ENCODE peak calls at places on chromosomes 3 and 15, in nine cellular contexts. One of them, this sample, is unnamed.

GRCh38 chr3:53534996-53535395 is 40.6 kb downstream of the CACNA1D start:
- DNase-seq in activated naive CD4-positive, alpha-beta T cell treated with Interleukin-2 at 50 U/mL for 16 hours: no peak
- DNase-seq in amygdala: no peak
- DNase-seq in WTC11: no peak
- DNase-seq in cardiac muscle cell: no peak
- DNase-seq in T-helper 9 cell: no peak
- DNase-seq in RWPE2: no peak
- DNase-seq in amniotic stem cell: no peak
- DNase-seq in A549: no peak
- DNase-seq in this sample: no peak

GRCh38 chr15:100932676-100933348 is 13.7 kb downstream of the LRRK1 start:
- DNase-seq in amygdala: no peak
- DNase-seq in T-helper 9 cell: no peak
- DNase-seq in activated naive CD4-positive, alpha-beta T cell treated with Interleukin-2 at 50 U/mL for 16 hours: no peak
- DNase-seq in RWPE2: no peak
- DNase-seq in cardiac muscle cell: no peak
- DNase-seq in WTC11: no peak
- DNase-seq in A549: no peak
- DNase-seq in amniotic stem cell: no peak
- DNase-seq in this sample: peak; percentile 15

GRCh38 chr3:117117188-117117936 is 407.8 kb downstream of the TUSC7 start:
- DNase-seq in RWPE2: no peak
- DNase-seq in WTC11: no peak
- DNase-seq in activated naive CD4-positive, alpha-beta T cell treated with Interleukin-2 at 50 U/mL for 16 hours: no peak
- DNase-seq in T-helper 9 cell: no peak
- DNase-seq in cardiac muscle cell: no peak
- DNase-seq in A549: no peak
- DNase-seq in amniotic stem cell: no peak
- DNase-seq in amygdala: no peak
- DNase-seq in this sample: no peak

GRCh38 chr15:45572627-45573026 is 14.6 kb upstream of the BLOC1S6 start:
- DNase-seq in amygdala: no peak
- DNase-seq in amniotic stem cell: no peak
- DNase-seq in WTC11: no peak
- DNase-seq in RWPE2: no peak
- DNase-seq in activated naive CD4-positive, alpha-beta T cell treated with Interleukin-2 at 50 U/mL for 16 hours: no peak
- DNase-seq in cardiac muscle cell: no peak
- DNase-seq in A549: no peak
- DNase-seq in T-helper 9 cell: no peak
- DNase-seq in this sample: no peak

GRCh38 chr3:194089357-194090177 is 46.4 kb upstream of the HES1 start:
- DNase-seq in A549: peak; percentile 94
- DNase-seq in T-helper 9 cell: no peak
- DNase-seq in activated naive CD4-positive, alpha-beta T cell treated with Interleukin-2 at 50 U/mL for 16 hours: peak; percentile 50
- DNase-seq in amniotic stem cell: peak; percentile 32
- DNase-seq in WTC11: no peak
- DNase-seq in cardiac muscle cell: peak; percentile 99
- DNase-seq in amygdala: no peak
- DNase-seq in RWPE2: peak; percentile 98
- DNase-seq in this sample: peak; percentile 84

GRCh38 chr3:38227989-38228388 is 37.6 kb upstream of the SLC22A13 start:
- DNase-seq in cardiac muscle cell: peak; percentile 76
- DNase-seq in A549: peak; percentile 24
- DNase-seq in activated naive CD4-positive, alpha-beta T cell treated with Interleukin-2 at 50 U/mL for 16 hours: no peak
- DNase-seq in amniotic stem cell: peak; percentile 7
- DNase-seq in amygdala: no peak
- DNase-seq in WTC11: no peak
- DNase-seq in T-helper 9 cell: no peak
- DNase-seq in RWPE2: no peak
- DNase-seq in this sample: no peak

GRCh38 chr3:54304867-54305266 is 182.5 kb downstream of the CACNA2D3 start:
- DNase-seq in A549: no peak
- DNase-seq in WTC11: no peak
- DNase-seq in T-helper 9 cell: no peak
- DNase-seq in cardiac muscle cell: no peak
- DNase-seq in RWPE2: no peak
- DNase-seq in amygdala: no peak
- DNase-seq in activated naive CD4-positive, alpha-beta T cell treated with Interleukin-2 at 50 U/mL for 16 hours: no peak
- DNase-seq in amniotic stem cell: no peak
- DNase-seq in this sample: no peak

GRCh38 chr3:54628888-54629368 is 298.9 kb downstream of the LRTM1 start:
- DNase-seq in WTC11: no peak
- DNase-seq in cardiac muscle cell: no peak
- DNase-seq in T-helper 9 cell: no peak
- DNase-seq in amygdala: no peak
- DNase-seq in activated naive CD4-positive, alpha-beta T cell treated with Interleukin-2 at 50 U/mL for 16 hours: no peak
- DNase-seq in RWPE2: no peak
- DNase-seq in amniotic stem cell: no peak
- DNase-seq in A549: no peak
- DNase-seq in this sample: no peak

GRCh38 chr3:129793356-129793755 is 100.2 kb downstream of the TMCC1 start:
- DNase-seq in WTC11: no peak
- DNase-seq in cardiac muscle cell: peak; percentile 37
- DNase-seq in RWPE2: no peak
- DNase-seq in amniotic stem cell: no peak
- DNase-seq in amygdala: no peak
- DNase-seq in A549: peak; percentile 11
- DNase-seq in T-helper 9 cell: no peak
- DNase-seq in activated naive CD4-positive, alpha-beta T cell treated with Interleukin-2 at 50 U/mL for 16 hours: no peak
- DNase-seq in this sample: peak; percentile 10

GRCh38 chr15:23690015-23690414 is 2.9 kb upstream of the NDN start:
- DNase-seq in T-helper 9 cell: no peak
- DNase-seq in amniotic stem cell: no peak
- DNase-seq in cardiac muscle cell: no peak
- DNase-seq in activated naive CD4-positive, alpha-beta T cell treated with Interleukin-2 at 50 U/mL for 16 hours: no peak
- DNase-seq in A549: no peak
- DNase-seq in RWPE2: no peak
- DNase-seq in WTC11: no peak
- DNase-seq in amygdala: no peak
- DNase-seq in this sample: no peak

GRCh38 chr15:72962054-72962702 is 90.1 kb upstream of the NEO1 start:
- DNase-seq in cardiac muscle cell: no peak
- DNase-seq in amniotic stem cell: no peak
- DNase-seq in T-helper 9 cell: no peak
- DNase-seq in activated naive CD4-positive, alpha-beta T cell treated with Interleukin-2 at 50 U/mL for 16 hours: no peak
- DNase-seq in A549: no peak
- DNase-seq in WTC11: no peak
- DNase-seq in RWPE2: no peak
- DNase-seq in amygdala: no peak
- DNase-seq in this sample: no peak

GRCh38 chr3:36496734-36497133 is 116.4 kb downstream of the STAC start:
- DNase-seq in amygdala: no peak
- DNase-seq in A549: no peak
- DNase-seq in amniotic stem cell: peak; percentile 11
- DNase-seq in activated naive CD4-positive, alpha-beta T cell treated with Interleukin-2 at 50 U/mL for 16 hours: no peak
- DNase-seq in RWPE2: no peak
- DNase-seq in cardiac muscle cell: peak; percentile 81
- DNase-seq in T-helper 9 cell: no peak
- DNase-seq in WTC11: no peak
- DNase-seq in this sample: no peak

GRCh38 chr15:80618666-80619481 is 76.2 kb upstream of the ABHD17C start:
- DNase-seq in amygdala: no peak
- DNase-seq in cardiac muscle cell: no peak
- DNase-seq in amniotic stem cell: no peak
- DNase-seq in A549: no peak
- DNase-seq in T-helper 9 cell: no peak
- DNase-seq in WTC11: no peak
- DNase-seq in activated naive CD4-positive, alpha-beta T cell treated with Interleukin-2 at 50 U/mL for 16 hours: no peak
- DNase-seq in RWPE2: no peak
- DNase-seq in this sample: no peak

GRCh38 chr15:49758456-49758855 is 137.6 kb downstream of the DTWD1 start:
- DNase-seq in amniotic stem cell: no peak
- DNase-seq in RWPE2: no peak
- DNase-seq in amygdala: no peak
- DNase-seq in T-helper 9 cell: no peak
- DNase-seq in A549: no peak
- DNase-seq in cardiac muscle cell: no peak
- DNase-seq in WTC11: no peak
- DNase-seq in activated naive CD4-positive, alpha-beta T cell treated with Interleukin-2 at 50 U/mL for 16 hours: no peak
- DNase-seq in this sample: no peak

GRCh38 chr3:121992601-121993560 is 29.2 kb downstream of the ILDR1 start:
- DNase-seq in activated naive CD4-positive, alpha-beta T cell treated with Interleukin-2 at 50 U/mL for 16 hours: no peak
- DNase-seq in WTC11: no peak
- DNase-seq in A549: no peak
- DNase-seq in cardiac muscle cell: no peak
- DNase-seq in amniotic stem cell: no peak
- DNase-seq in RWPE2: no peak
- DNase-seq in amygdala: no peak
- DNase-seq in T-helper 9 cell: no peak
- DNase-seq in this sample: no peak

GRCh38 chr3:55812403-55813013 is 325.4 kb upstream of the WNT5A start:
- DNase-seq in activated naive CD4-positive, alpha-beta T cell treated with Interleukin-2 at 50 U/mL for 16 hours: no peak
- DNase-seq in amygdala: no peak
- DNase-seq in A549: no peak
- DNase-seq in cardiac muscle cell: no peak
- DNase-seq in RWPE2: no peak
- DNase-seq in amniotic stem cell: no peak
- DNase-seq in WTC11: no peak
- DNase-seq in T-helper 9 cell: no peak
- DNase-seq in this sample: no peak